ENCODE peak calls at places on chromosome 9, in four cellular contexts. Q is caudate nucleus; O is amniotic stem cell; N is activated effector memory CD4-positive, alpha-beta T cell treated with Interleukin-2 at 50 U/mL for 16 hours. X is an unnamed sample.

GRCh38 chr9:18489861-18490260 is 15.9 kb downstream of the ADAMTSL1 start:
- DNase-seq in Q (no peak), O (no peak), N (no peak), X (no peak)

GRCh38 chr9:2495221-2496005 is 126.2 kb upstream of the VLDLR start:
- DNase-seq in Q (no peak), O (no peak), N (no peak), X (no peak)

GRCh38 chr9:105475302-105475701 is 27.5 kb downstream of the FSD1L start:
- DNase-seq in Q (no peak), O (peak; percentile 31), N (no peak), X (no peak)

GRCh38 chr9:87305123-87305522 is 192.5 kb upstream of the DAPK1 start:
- DNase-seq in Q (no peak), O (no peak), N (no peak), X (no peak)

GRCh38 chr9:34987160-34988040 is 2.1 kb upstream of the DNAJB5 start:
- DNase-seq in Q (peak; percentile 42), O (no peak), N (no peak), X (no peak)

GRCh38 chr9:99357575-99357974 is 135.5 kb downstream of the SEC61B start:
- DNase-seq in Q (no peak), O (no peak), N (no peak), X (no peak)

GRCh38 chr9:36091028-36091953 is 45.2 kb upstream of the GLIPR2 start:
- DNase-seq in Q (no peak), O (peak; percentile 38), N (no peak), X (no peak)

GRCh38 chr9:77735515-77735914 is 87.4 kb upstream of the GNA14 start:
- DNase-seq in Q (no peak), O (no peak), N (no peak), X (no peak)

GRCh38 chr9:127390563-127390962 is 6.4 kb upstream of the SLC2A8 start:
- DNase-seq in Q (no peak), O (no peak), N (no peak), X (no peak)

GRCh38 chr9:121857941-121858340 is 206.5 kb downstream of the DAB2IP start:
- DNase-seq in Q (no peak), O (no peak), N (no peak), X (no peak)

GRCh38 chr9:98357921-98358535 is 102.6 kb upstream of the TBC1D2 start:
- DNase-seq in Q (no peak), O (no peak), N (no peak), X (no peak)

GRCh38 chr9:84993105-84993504 is 323.6 kb downstream of the NTRK2 start:
- DNase-seq in Q (no peak), O (no peak), N (no peak), X (no peak)

GRCh38 chr9:131712151-131712716 is 27.6 kb downstream of the RAPGEF1 start:
- DNase-seq in Q (no peak), O (no peak), N (no peak), X (no peak)

GRCh38 chr9:137501457-137501856 is 42.3 kb upstream of the NSMF start:
- DNase-seq in Q (no peak), O (no peak), N (no peak), X (no peak)

X was measured in substantia nigra.